ENCODE peak calls at places on chromosome 1, in six cellular contexts. G is hepatocyte, B is HCT116, M is MM.1S, I is SK-N-SH, D is OCI-LY7. O is an unnamed sample.

GRCh38 chr1:208036918-208037567 is 126.1 kb upstream of the CD34 start:
- DNase-seq in G (no peak), B (no peak), M (no peak), I (no peak), D (no peak), O (no peak)

GRCh38 chr1:247419326-247419725 is 3.4 kb downstream of the NLRP3 start:
- DNase-seq in G (no peak), B (no peak), M (no peak), I (no peak), D (no peak), O (no peak)

GRCh38 chr1:221141606-221142285 is 262.5 kb downstream of the HLX start:
- DNase-seq in G (no peak), B (no peak), M (no peak), I (no peak), D (no peak), O (no peak)

GRCh38 chr1:214418380-214418779 is 133.0 kb downstream of the PTPN14 start:
- DNase-seq in G (no peak), B (no peak), M (peak; percentile 36), I (no peak), D (no peak), O (peak; percentile 52)

GRCh38 chr1:89896105-89896942 is 75.5 kb downstream of the LRRC8D start:
- DNase-seq in G (no peak), B (no peak), M (no peak), I (no peak), D (no peak), O (no peak)

GRCh38 chr1:20404466-20404865 is 81.5 kb downstream of the CAMK2N1 start:
- DNase-seq in G (no peak), B (no peak), M (no peak), I (no peak), D (peak; percentile 90), O (peak; percentile 17)

GRCh38 chr1:196214866-196215265 is 393.4 kb downstream of the KCNT2 start:
- DNase-seq in G (no peak), B (no peak), M (no peak), I (no peak), D (no peak), O (no peak)

GRCh38 chr1:208036177-208036808 is 125.4 kb upstream of the CD34 start:
- DNase-seq in G (peak; percentile 44), B (peak; percentile 18), M (peak; percentile 45), I (peak; percentile 58), D (peak; percentile 4), O (no peak)

GRCh38 chr1:229024528-229025119 is 246.3 kb upstream of the RAB4A start:
- DNase-seq in G (peak; percentile 85), B (peak; percentile 57), M (no peak), I (no peak), D (no peak), O (peak; percentile 94)

GRCh38 chr1:2155788-2156187 is 38.8 kb downstream of the FAAP20 start:
- DNase-seq in G (no peak), B (no peak), M (no peak), I (no peak), D (no peak), O (no peak)

GRCh38 chr1:34404837-34405236 is 228.1 kb downstream of the C1orf94 start:
- DNase-seq in G (no peak), B (no peak), M (no peak), I (no peak), D (no peak), O (no peak)

GRCh38 chr1:84145051-84145450 is 980 bp downstream of the PRKACB start:
- DNase-seq in G (no peak), B (no peak), M (peak; percentile 21), I (no peak), D (peak; percentile 75), O (peak; percentile 13)

GRCh38 chr1:197915217-197915616 is 2.0 kb upstream of the LHX9 start:
- DNase-seq in G (no peak), B (no peak), M (no peak), I (peak; percentile 15), D (no peak), O (no peak)

GRCh38 chr1:246572795-246573194 is 6.5 kb downstream of the CNST start:
- DNase-seq in G (no peak), B (no peak), M (no peak), I (no peak), D (no peak), O (no peak)

GRCh38 chr1:225749706-225750105 is 27.9 kb upstream of the SRP9 start:
- DNase-seq in G (no peak), B (no peak), M (no peak), I (no peak), D (no peak), O (no peak)

GRCh38 chr1:38028105-38028591 is 15.6 kb downstream of the UTP11 start:
- DNase-seq in G (no peak), B (no peak), M (peak; percentile 90), I (no peak), D (no peak), O (peak; percentile 51)

GRCh38 chr1:160952129-160952510 is 2.5 kb downstream of the ITLN2 start:
- DNase-seq in G (no peak), B (no peak), M (peak; percentile 65), I (no peak), D (no peak), O (no peak)

GRCh38 chr1:7507620-7508019 is 263.5 kb upstream of the VAMP3 start:
- DNase-seq in G (no peak), B (no peak), M (no peak), I (no peak), D (no peak), O (no peak)

GRCh38 chr1:168783831-168784230 is 54.8 kb upstream of the DPT start:
- DNase-seq in G (peak; percentile 51), B (no peak), M (no peak), I (no peak), D (no peak), O (peak; percentile 88)

GRCh38 chr1:231421616-231421970 is 494 bp downstream of the EGLN1 start:
- DNase-seq in G (peak; percentile 74), B (no peak), M (peak; percentile 63), I (no peak), D (peak; percentile 74), O (peak; percentile 74)

GRCh38 chr1:223142795-223143759 is at the start of gene TLR5:
- DNase-seq in G (peak; percentile 90), B (peak; percentile 52), M (peak; percentile 94), I (peak; percentile 90), D (peak; percentile 78), O (peak; percentile 78)

GRCh38 chr1:205913451-205914204 is 29.6 kb downstream of the SLC26A9 start:
- DNase-seq in G (peak; percentile 43), B (no peak), M (no peak), I (peak; percentile 5), D (no peak), O (peak; percentile 25)

GRCh38 chr1:50271968-50272578 is 151.2 kb downstream of the DMRTA2 start:
- DNase-seq in G (peak; percentile 37), B (peak; percentile 4), M (peak; percentile 30), I (peak; percentile 65), D (peak; percentile 49), O (peak; percentile 60)

GRCh38 chr1:31108861-31109260 is 43.3 kb upstream of the PUM1 start:
- DNase-seq in G (no peak), B (no peak), M (no peak), I (no peak), D (no peak), O (no peak)

GRCh38 chr1:149931212-149931805 is 3.7 kb upstream of the SF3B4 start:
- DNase-seq in G (no peak), B (no peak), M (no peak), I (no peak), D (no peak), O (peak; percentile 50)

GRCh38 chr1:172442404-172442803 is 1.5 kb downstream of the PIGC start:
- DNase-seq in G (no peak), B (no peak), M (no peak), I (no peak), D (no peak), O (no peak)

GRCh38 chr1:114043046-114043445 is 63.8 kb downstream of the OLFML3 start:
- DNase-seq in G (no peak), B (no peak), M (no peak), I (no peak), D (no peak), O (no peak)
- H3K9me2 ChIP-seq in G (no peaks in the 10 kb centered on the region), B (no peaks in the 10 kb centered on the region), M (no peaks in the 10 kb centered on the region), I (no peaks in the 10 kb centered on the region), D (no peaks in the 10 kb centered on the region), O (no peaks in the 10 kb centered on the region)

GRCh38 chr1:162661336-162661735 is 29.1 kb downstream of the DDR2 start:
- DNase-seq in G (no peak), B (no peak), M (no peak), I (no peak), D (no peak), O (no peak)
- H3K4me1 ChIP-seq in G (peaks cover 4% of the 10 kb centered on the region), B (peaks cover 2% of the 10 kb centered on the region), M (peaks cover 9% of the 10 kb centered on the region), I (peaks cover 29% of the 10 kb centered on the region), D (no peaks in the 10 kb centered on the region), O (peaks cover 63% of the 10 kb centered on the region)

DNA sequence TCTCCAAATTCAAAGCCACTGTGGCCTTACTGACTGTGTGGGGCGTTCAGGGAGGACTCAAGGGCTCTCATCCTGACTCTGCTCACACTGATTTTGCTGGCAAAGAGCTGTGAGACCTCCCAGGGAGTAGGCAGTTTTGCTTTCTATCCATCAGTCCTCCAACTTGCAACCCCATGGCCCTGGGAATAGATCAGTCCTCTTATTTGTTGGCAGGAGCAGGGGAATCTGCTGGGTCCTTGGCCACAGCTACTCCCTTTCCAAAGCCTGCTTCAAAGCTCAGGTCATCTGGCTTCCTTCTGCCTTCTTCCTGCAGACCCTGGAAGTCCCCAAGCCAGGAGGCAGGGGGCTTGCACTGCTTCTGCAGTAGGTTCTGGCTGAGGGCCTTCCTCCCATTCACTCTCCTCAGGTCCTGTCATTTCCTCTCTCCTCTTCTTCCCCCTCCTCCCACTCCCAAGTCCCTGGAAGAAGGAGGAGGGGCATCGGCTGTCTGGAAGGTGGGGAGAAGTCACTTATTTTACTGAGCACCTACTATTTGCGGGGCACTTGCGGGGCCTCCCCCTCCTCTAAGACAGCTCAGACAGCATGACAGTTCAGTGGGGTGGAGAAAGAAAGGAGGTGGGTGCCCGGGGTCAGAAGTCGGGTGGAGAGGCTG is 835 bp upstream of the NAV1 start:
- DNase-seq in G (no peak), B (no peak), M (no peak), I (no peak), D (no peak), O (peak; percentile 49)
- TF ChIP-seq EZH2phosphoT487 in G (no peak), B (no peak), M (no peak), I (no peak), D (no peak), O (no peak)

DNA sequence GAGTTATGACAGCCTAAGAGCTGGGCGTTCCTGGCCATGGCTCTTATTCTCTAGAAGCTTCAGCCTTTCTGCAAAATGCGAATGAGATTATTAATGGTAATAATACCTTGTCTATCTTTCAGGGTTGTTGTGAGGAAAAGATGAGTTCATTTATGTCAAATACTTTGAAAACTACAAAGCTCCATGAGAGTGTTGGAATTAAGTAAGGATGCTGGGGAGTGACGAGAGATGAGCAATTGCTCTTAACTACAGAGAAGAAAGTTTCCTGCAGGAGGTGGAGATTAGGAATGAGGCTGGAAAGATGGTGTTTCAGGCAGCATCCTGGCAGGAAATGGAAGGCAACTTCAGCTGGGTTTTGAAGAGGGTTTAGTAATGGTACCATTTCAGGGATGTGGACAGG is 124.2 kb downstream of the CACNA1E start:
- DNase-seq in G (no peak), B (no peak), M (no peak), I (no peak), D (no peak), O (no peak)
- H3K9me2 ChIP-seq in G (no peaks in the 10 kb centered on the region), B (no peaks in the 10 kb centered on the region), M (no peaks in the 10 kb centered on the region), I (no peaks in the 10 kb centered on the region), D (no peaks in the 10 kb centered on the region), O (no peaks in the 10 kb centered on the region)

GRCh38 chr1:85581802-85582686 is 1.5 kb downstream of the CCN1 start:
- DNase-seq in G (peak; percentile 72), B (no peak), M (no peak), I (peak; percentile 48), D (no peak), O (peak; percentile 88)
- H3K4me1 ChIP-seq in G (peaks cover 19% of the 10 kb centered on the region), B (peaks cover 32% of the 10 kb centered on the region), M (no peaks in the 10 kb centered on the region), I (peaks cover 29% of the 10 kb centered on the region), D (no peaks in the 10 kb centered on the region), O (peaks cover 27% of the 10 kb centered on the region)

O was measured in GM23248.